ENCODE peak calls at places on chromosomes 7 and 10, in nine cellular contexts. One of them, this sample, is unnamed.

GRCh38 chr7:2540641-2541051 is 14.7 kb downstream of the BRAT1 start:
- DNase-seq in transverse colon: peak; percentile 6
- DNase-seq in substantia nigra: no peak
- DNase-seq in A549: no peak
- DNase-seq in sigmoid colon: peak; percentile 57
- DNase-seq in brain microvascular endothelial cell: no peak
- DNase-seq in keratinocyte: no peak
- DNase-seq in breast epithelium: no peak
- DNase-seq in pancreas: peak; percentile 80
- DNase-seq in this sample: no peak

GRCh38 chr7:100888988-100889760 is at the start of gene UFSP1:
- DNase-seq in transverse colon: no peak
- DNase-seq in substantia nigra: no peak
- DNase-seq in A549: no peak
- DNase-seq in sigmoid colon: peak; percentile 72
- DNase-seq in brain microvascular endothelial cell: no peak
- DNase-seq in keratinocyte: no peak
- DNase-seq in breast epithelium: no peak
- DNase-seq in pancreas: no peak
- DNase-seq in this sample: no peak

GRCh38 chr10:8331896-8332729 is 277.6 kb downstream of the GATA3 start:
- DNase-seq in transverse colon: peak; percentile 56
- DNase-seq in substantia nigra: no peak
- DNase-seq in A549: peak; percentile 58
- DNase-seq in sigmoid colon: no peak
- DNase-seq in brain microvascular endothelial cell: peak; percentile 2
- DNase-seq in keratinocyte: peak; percentile 25
- DNase-seq in breast epithelium: peak; percentile 45
- DNase-seq in pancreas: peak; percentile 40
- DNase-seq in this sample: peak; percentile 43

GRCh38 chr7:151897201-151897711 is 20.3 kb upstream of the PRKAG2 start:
- DNase-seq in transverse colon: peak; percentile 38
- DNase-seq in substantia nigra: no peak
- DNase-seq in A549: no peak
- DNase-seq in sigmoid colon: peak; percentile 53
- DNase-seq in brain microvascular endothelial cell: no peak
- DNase-seq in keratinocyte: no peak
- DNase-seq in breast epithelium: no peak
- DNase-seq in pancreas: no peak
- DNase-seq in this sample: no peak

GRCh38 chr7:105470090-105470489 is 52.0 kb downstream of the PUS7 start:
- DNase-seq in transverse colon: no peak
- DNase-seq in substantia nigra: no peak
- DNase-seq in A549: no peak
- DNase-seq in sigmoid colon: no peak
- DNase-seq in brain microvascular endothelial cell: no peak
- DNase-seq in keratinocyte: no peak
- DNase-seq in breast epithelium: no peak
- DNase-seq in pancreas: no peak
- DNase-seq in this sample: no peak

GRCh38 chr10:32041290-32042028 is 14.8 kb downstream of the KIF5B start:
- DNase-seq in transverse colon: no peak
- DNase-seq in substantia nigra: no peak
- DNase-seq in A549: no peak
- DNase-seq in sigmoid colon: no peak
- DNase-seq in brain microvascular endothelial cell: no peak
- DNase-seq in keratinocyte: no peak
- DNase-seq in breast epithelium: no peak
- DNase-seq in pancreas: no peak
- DNase-seq in this sample: no peak

GRCh38 chr7:150994141-150994837 is 3.5 kb downstream of the NOS3 start:
- DNase-seq in transverse colon: no peak
- DNase-seq in substantia nigra: no peak
- DNase-seq in A549: no peak
- DNase-seq in sigmoid colon: no peak
- DNase-seq in brain microvascular endothelial cell: no peak
- DNase-seq in keratinocyte: no peak
- DNase-seq in breast epithelium: no peak
- DNase-seq in pancreas: no peak
- DNase-seq in this sample: no peak

GRCh38 chr7:133551471-133551870 is 298.6 kb downstream of the EXOC4 start:
- DNase-seq in transverse colon: no peak
- DNase-seq in substantia nigra: no peak
- DNase-seq in A549: no peak
- DNase-seq in sigmoid colon: no peak
- DNase-seq in brain microvascular endothelial cell: no peak
- DNase-seq in keratinocyte: no peak
- DNase-seq in breast epithelium: no peak
- DNase-seq in pancreas: no peak
- DNase-seq in this sample: no peak

GRCh38 chr10:29119374-29119773 is 169.5 kb upstream of the LYZL1 start:
- DNase-seq in transverse colon: peak; percentile 72
- DNase-seq in substantia nigra: no peak
- DNase-seq in A549: peak; percentile 30
- DNase-seq in sigmoid colon: no peak
- DNase-seq in brain microvascular endothelial cell: no peak
- DNase-seq in keratinocyte: no peak
- DNase-seq in breast epithelium: no peak
- DNase-seq in pancreas: no peak
- DNase-seq in this sample: no peak

GRCh38 chr7:96327429-96327828 is 5.5 kb upstream of the SLC25A13 start:
- DNase-seq in transverse colon: peak; percentile 87
- DNase-seq in substantia nigra: no peak
- DNase-seq in A549: no peak
- DNase-seq in sigmoid colon: no peak
- DNase-seq in brain microvascular endothelial cell: no peak
- DNase-seq in keratinocyte: no peak
- DNase-seq in breast epithelium: no peak
- DNase-seq in pancreas: no peak
- DNase-seq in this sample: no peak

GRCh38 chr10:125827133-125827532 is 3.8 kb downstream of the BCCIP start:
- DNase-seq in transverse colon: no peak
- DNase-seq in substantia nigra: no peak
- DNase-seq in A549: no peak
- DNase-seq in sigmoid colon: no peak
- DNase-seq in brain microvascular endothelial cell: no peak
- DNase-seq in keratinocyte: no peak
- DNase-seq in breast epithelium: no peak
- DNase-seq in pancreas: no peak
- DNase-seq in this sample: no peak

GRCh38 chr10:125823663-125824251 is 411 bp downstream of the BCCIP start:
- DNase-seq in transverse colon: no peak
- DNase-seq in substantia nigra: no peak
- DNase-seq in A549: no peak
- DNase-seq in sigmoid colon: no peak
- DNase-seq in brain microvascular endothelial cell: no peak
- DNase-seq in keratinocyte: no peak
- DNase-seq in breast epithelium: no peak
- DNase-seq in pancreas: peak; percentile 59
- DNase-seq in this sample: no peak

GRCh38 chr10:125828311-125828710 is 5.0 kb downstream of the BCCIP start:
- DNase-seq in transverse colon: no peak
- DNase-seq in substantia nigra: no peak
- DNase-seq in A549: no peak
- DNase-seq in sigmoid colon: no peak
- DNase-seq in brain microvascular endothelial cell: no peak
- DNase-seq in keratinocyte: no peak
- DNase-seq in breast epithelium: no peak
- DNase-seq in pancreas: no peak
- DNase-seq in this sample: no peak

GRCh38 chr10:125822878-125823662 is at the start of the genes BCCIP and UROS:
- DNase-seq in transverse colon: peak; percentile 92
- DNase-seq in substantia nigra: peak; percentile 82
- DNase-seq in A549: peak; percentile 93
- DNase-seq in sigmoid colon: peak; percentile 95
- DNase-seq in brain microvascular endothelial cell: peak; percentile 76
- DNase-seq in keratinocyte: peak; percentile 40
- DNase-seq in breast epithelium: peak; percentile 83
- DNase-seq in pancreas: peak; percentile 98
- DNase-seq in this sample: peak; percentile 93

DNA sequence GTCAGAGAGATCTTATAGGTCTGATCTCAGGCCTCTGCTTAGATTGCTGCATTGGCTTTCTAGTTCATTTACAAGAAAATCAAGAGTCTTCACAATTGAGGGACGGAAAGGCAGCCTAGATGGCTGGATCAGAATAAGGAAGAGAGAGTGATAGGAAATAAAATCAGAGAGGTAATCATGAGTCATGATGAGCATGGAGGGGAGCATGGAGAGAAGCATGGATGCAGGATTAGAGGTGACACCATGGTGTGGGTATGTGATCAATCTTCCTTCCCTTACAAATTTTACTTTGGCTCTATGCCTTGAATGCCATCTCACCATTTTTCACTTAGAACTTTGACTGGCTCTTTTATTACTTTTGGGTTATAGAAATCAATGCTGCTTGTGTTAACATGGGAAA is 1.4 kb downstream of the BCCIP start:
- DNase-seq in transverse colon: no peak
- DNase-seq in substantia nigra: no peak
- DNase-seq in A549: peak; percentile 24
- DNase-seq in sigmoid colon: no peak
- DNase-seq in brain microvascular endothelial cell: no peak
- DNase-seq in keratinocyte: no peak
- DNase-seq in breast epithelium: no peak
- DNase-seq in pancreas: no peak
- DNase-seq in this sample: no peak
- H3K27ac ChIP-seq in transverse colon: no peak overlapping the region
- H3K27ac ChIP-seq in substantia nigra: no peak overlapping the region
- H3K27ac ChIP-seq in A549: peak overlapping the region; percentile 11
- H3K27ac ChIP-seq in sigmoid colon: no peak overlapping the region
- H3K27ac ChIP-seq in brain microvascular endothelial cell: no peak overlapping the region
- H3K27ac ChIP-seq in keratinocyte: peak overlapping the region; percentile 99
- H3K27ac ChIP-seq in breast epithelium: no peak overlapping the region
- H3K27ac ChIP-seq in pancreas: no peak overlapping the region
- H3K27ac ChIP-seq in this sample: no peak overlapping the region

GRCh38 chr7:101953248-101953819 is 135.9 kb downstream of the CUX1 start:
- DNase-seq in transverse colon: no peak
- DNase-seq in substantia nigra: no peak
- DNase-seq in A549: no peak
- DNase-seq in sigmoid colon: peak; percentile 94
- DNase-seq in brain microvascular endothelial cell: peak; percentile 68
- DNase-seq in keratinocyte: no peak
- DNase-seq in breast epithelium: no peak
- DNase-seq in pancreas: no peak
- DNase-seq in this sample: peak; percentile 51
- H3K27ac ChIP-seq in transverse colon: peak overlapping the region; percentile 74
- H3K27ac ChIP-seq in substantia nigra: no peak overlapping the region
- H3K27ac ChIP-seq in A549: peak overlapping the region; percentile 8
- H3K27ac ChIP-seq in sigmoid colon: peak overlapping the region; percentile 86
- H3K27ac ChIP-seq in brain microvascular endothelial cell: peak overlapping the region; percentile 92
- H3K27ac ChIP-seq in keratinocyte: no peak overlapping the region
- H3K27ac ChIP-seq in breast epithelium: no peak overlapping the region
- H3K27ac ChIP-seq in pancreas: no peak overlapping the region
- H3K27ac ChIP-seq in this sample: peak overlapping the region; percentile 76

GRCh38 chr7:92715963-92716362 is 120.4 kb downstream of the CDK6 start:
- DNase-seq in transverse colon: no peak
- DNase-seq in substantia nigra: no peak
- DNase-seq in A549: no peak
- DNase-seq in sigmoid colon: no peak
- DNase-seq in brain microvascular endothelial cell: no peak
- DNase-seq in keratinocyte: no peak
- DNase-seq in breast epithelium: no peak
- DNase-seq in pancreas: no peak
- DNase-seq in this sample: no peak

GRCh38 chr7:92716825-92717580 is 119.4 kb downstream of the CDK6 start:
- DNase-seq in transverse colon: no peak
- DNase-seq in substantia nigra: no peak
- DNase-seq in A549: no peak
- DNase-seq in sigmoid colon: no peak
- DNase-seq in brain microvascular endothelial cell: no peak
- DNase-seq in keratinocyte: no peak
- DNase-seq in breast epithelium: no peak
- DNase-seq in pancreas: no peak
- DNase-seq in this sample: no peak

GRCh38 chr7:92717601-92717981 is 118.8 kb downstream of the CDK6 start:
- DNase-seq in transverse colon: no peak
- DNase-seq in substantia nigra: no peak
- DNase-seq in A549: no peak
- DNase-seq in sigmoid colon: no peak
- DNase-seq in brain microvascular endothelial cell: peak; percentile 25
- DNase-seq in keratinocyte: no peak
- DNase-seq in breast epithelium: no peak
- DNase-seq in pancreas: no peak
- DNase-seq in this sample: no peak

GRCh38 chr7:92714280-92714679 is 122.1 kb downstream of the CDK6 start:
- DNase-seq in transverse colon: no peak
- DNase-seq in substantia nigra: no peak
- DNase-seq in A549: no peak
- DNase-seq in sigmoid colon: no peak
- DNase-seq in brain microvascular endothelial cell: no peak
- DNase-seq in keratinocyte: no peak
- DNase-seq in breast epithelium: no peak
- DNase-seq in pancreas: no peak
- DNase-seq in this sample: no peak

GRCh38 chr7:92714767-92715166 is 121.6 kb downstream of the CDK6 start:
- DNase-seq in transverse colon: no peak
- DNase-seq in substantia nigra: no peak
- DNase-seq in A549: no peak
- DNase-seq in sigmoid colon: no peak
- DNase-seq in brain microvascular endothelial cell: no peak
- DNase-seq in keratinocyte: no peak
- DNase-seq in breast epithelium: no peak
- DNase-seq in pancreas: no peak
- DNase-seq in this sample: no peak
- H3K27ac ChIP-seq in transverse colon: peak overlapping the region; percentile 13
- H3K27ac ChIP-seq in substantia nigra: no peak overlapping the region
- H3K27ac ChIP-seq in A549: no peak overlapping the region
- H3K27ac ChIP-seq in sigmoid colon: peak overlapping the region; percentile 88
- H3K27ac ChIP-seq in brain microvascular endothelial cell: no peak overlapping the region
- H3K27ac ChIP-seq in keratinocyte: no peak overlapping the region
- H3K27ac ChIP-seq in breast epithelium: no peak overlapping the region
- H3K27ac ChIP-seq in pancreas: no peak overlapping the region
- H3K27ac ChIP-seq in this sample: no peak overlapping the region

GRCh38 chr10:96834121-96834520 is 2.0 kb downstream of the LCOR start:
- DNase-seq in transverse colon: no peak
- DNase-seq in substantia nigra: no peak
- DNase-seq in A549: no peak
- DNase-seq in sigmoid colon: no peak
- DNase-seq in brain microvascular endothelial cell: no peak
- DNase-seq in keratinocyte: no peak
- DNase-seq in breast epithelium: no peak
- DNase-seq in pancreas: no peak
- DNase-seq in this sample: no peak

GRCh38 chr10:96833220-96834001 is 1.3 kb downstream of the LCOR start:
- DNase-seq in transverse colon: peak; percentile 37
- DNase-seq in substantia nigra: peak; percentile 36
- DNase-seq in A549: peak; percentile 24
- DNase-seq in sigmoid colon: peak; percentile 72
- DNase-seq in brain microvascular endothelial cell: no peak
- DNase-seq in keratinocyte: no peak
- DNase-seq in breast epithelium: no peak
- DNase-seq in pancreas: peak; percentile 66
- DNase-seq in this sample: peak; percentile 85

GRCh38 chr10:96832721-96833219 is 672 bp downstream of the LCOR start:
- DNase-seq in transverse colon: peak; percentile 90
- DNase-seq in substantia nigra: peak; percentile 85
- DNase-seq in A549: peak; percentile 78
- DNase-seq in sigmoid colon: peak; percentile 90
- DNase-seq in brain microvascular endothelial cell: peak; percentile 53
- DNase-seq in keratinocyte: no peak
- DNase-seq in breast epithelium: peak; percentile 66
- DNase-seq in pancreas: peak; percentile 93
- DNase-seq in this sample: peak; percentile 85

GRCh38 chr10:96838529-96838928 is 6.4 kb downstream of the LCOR start:
- DNase-seq in transverse colon: no peak
- DNase-seq in substantia nigra: no peak
- DNase-seq in A549: no peak
- DNase-seq in sigmoid colon: no peak
- DNase-seq in brain microvascular endothelial cell: no peak
- DNase-seq in keratinocyte: no peak
- DNase-seq in breast epithelium: no peak
- DNase-seq in pancreas: no peak
- DNase-seq in this sample: no peak

GRCh38 chr10:96835826-96836365 is 3.8 kb downstream of the LCOR start:
- DNase-seq in transverse colon: no peak
- DNase-seq in substantia nigra: no peak
- DNase-seq in A549: no peak
- DNase-seq in sigmoid colon: no peak
- DNase-seq in brain microvascular endothelial cell: no peak
- DNase-seq in keratinocyte: no peak
- DNase-seq in breast epithelium: no peak
- DNase-seq in pancreas: no peak
- DNase-seq in this sample: no peak
- H3K27ac ChIP-seq in transverse colon: peak overlapping the region; percentile 30
- H3K27ac ChIP-seq in substantia nigra: no peak overlapping the region
- H3K27ac ChIP-seq in A549: peak overlapping the region; percentile 1
- H3K27ac ChIP-seq in sigmoid colon: peak overlapping the region; percentile 49
- H3K27ac ChIP-seq in brain microvascular endothelial cell: no peak overlapping the region
- H3K27ac ChIP-seq in keratinocyte: no peak overlapping the region
- H3K27ac ChIP-seq in breast epithelium: peak overlapping the region; percentile 15
- H3K27ac ChIP-seq in pancreas: no peak overlapping the region
- H3K27ac ChIP-seq in this sample: no peak overlapping the region